ENCODE peak calls at places on chromosomes 12 and 14, in five cellular contexts. F is mucosa of descending colon, U is foreskin fibroblast, V is AG09309, J is right lobe of liver. E is an unnamed sample.

GRCh38 chr14:57712101-57712500 is 153.8 kb downstream of the SLC35F4 start:
- DNase-seq in U (no peak), F (no peak), V (no peak), J (no peak), E (no peak)

GRCh38 chr12:119780786-119781434 is 96.2 kb downstream of the CIT start:
- DNase-seq in J (peak; percentile 54), U (peak; percentile 34), V (no peak), F (no peak), E (no peak)

GRCh38 chr12:94336201-94336915 is 123.3 kb downstream of the CEP83 start:
- DNase-seq in U (peak; percentile 6), V (no peak), J (no peak), F (no peak), E (no peak)

GRCh38 chr12:84891106-84891838 is 21.3 kb downstream of the SLC6A15 start:
- DNase-seq in V (no peak), J (no peak), U (no peak), F (no peak), E (no peak)

GRCh38 chr14:78595797-78596196 is 425.6 kb downstream of the NRXN3 start:
- DNase-seq in J (no peak), F (no peak), V (no peak), U (no peak), E (no peak)

GRCh38 chr12:74415633-74416032 is 122.0 kb upstream of the ATXN7L3B start:
- DNase-seq in F (no peak), J (no peak), V (no peak), U (peak; percentile 0), E (no peak)

GRCh38 chr14:42930058-42930457 is 1323.4 kb downstream of the LRFN5 start:
- DNase-seq in F (no peak), V (no peak), U (no peak), J (no peak), E (no peak)

GRCh38 chr14:73833024-73833423 is 18.6 kb upstream of the PTGR2 start:
- DNase-seq in F (no peak), U (no peak), J (no peak), V (no peak), E (no peak)

GRCh38 chr12:92295523-92295922 is 149.9 kb upstream of the BTG1 start:
- DNase-seq in F (no peak), U (peak; percentile 41), V (peak; percentile 17), J (no peak), E (no peak)

GRCh38 chr12:65093571-65093970 is 27.5 kb downstream of the WIF1 start:
- DNase-seq in J (no peak), F (no peak), V (no peak), U (peak; percentile 34), E (no peak)

GRCh38 chr12:4579305-4580097 is 17.5 kb downstream of the DYRK4 start:
- DNase-seq in U (peak; percentile 14), V (no peak), F (no peak), J (no peak), E (no peak)

GRCh38 chr12:121214855-121215745 is 5.2 kb downstream of the P2RX4 start:
- DNase-seq in J (no peak), V (peak; percentile 79), F (no peak), U (peak; percentile 93), E (peak; percentile 42)

GRCh38 chr14:84826349-84826748 is 703.6 kb upstream of the FLRT2 start:
- DNase-seq in U (no peak), J (no peak), F (no peak), V (no peak), E (no peak)

GRCh38 chr14:92511472-92512247 is 1.9 kb upstream of the RIN3 start:
- DNase-seq in V (peak; percentile 91), U (peak; percentile 84), F (no peak), J (no peak), E (peak; percentile 85)

GRCh38 chr12:105331805-105332251 is 1.3 kb downstream of the C12orf75 start:
- DNase-seq in U (no peak), J (no peak), F (no peak), V (no peak), E (no peak)

GRCh38 chr12:39272934-39273770 is 169.8 kb downstream of the KIF21A start:
- DNase-seq in V (peak; percentile 4), F (no peak), J (no peak), U (peak; percentile 2), E (no peak)

GRCh38 chr12:124561231-124561630 is 6.2 kb downstream of the NCOR2 start:
- DNase-seq in J (no peak), V (no peak), U (no peak), F (no peak), E (no peak)

GRCh38 chr12:124558298-124558697 is 9.1 kb downstream of the NCOR2 start:
- DNase-seq in J (no peak), F (no peak), V (no peak), U (no peak), E (no peak)

GRCh38 chr12:124562018-124562795 is 5.2 kb downstream of the NCOR2 start:
- DNase-seq in V (no peak), U (no peak), J (no peak), F (no peak), E (no peak)

GRCh38 chr12:124559182-124560017 is 8.0 kb downstream of the NCOR2 start:
- DNase-seq in J (no peak), V (no peak), U (no peak), F (no peak), E (no peak)

DNA sequence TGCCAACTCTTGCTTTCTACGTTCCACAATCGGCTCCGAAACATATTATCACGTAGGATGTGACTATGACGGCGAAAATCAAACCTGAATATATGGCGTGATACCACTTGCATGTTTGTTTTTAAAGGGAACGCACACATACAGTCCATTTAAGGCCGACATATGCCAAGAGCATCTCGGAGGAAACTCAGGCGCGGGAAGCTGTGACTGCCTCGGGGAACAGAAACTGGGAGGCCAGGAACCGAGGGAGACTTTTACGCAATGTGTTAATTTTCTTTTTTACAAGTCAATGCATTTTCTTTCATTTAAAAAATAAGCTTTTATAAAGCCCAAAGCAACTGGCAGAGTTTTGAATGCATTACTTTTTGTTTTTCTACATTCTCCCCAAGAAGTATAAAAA is 6.9 kb downstream of the NCOR2 start:
- DNase-seq in U (no peak), J (no peak), F (no peak), V (no peak), E (no peak)
- H3K4me3 ChIP-seq in U (no peak overlapping the region), J (no peak overlapping the region), F (no peak overlapping the region), V (no peak overlapping the region), E (no peak overlapping the region)

DNA sequence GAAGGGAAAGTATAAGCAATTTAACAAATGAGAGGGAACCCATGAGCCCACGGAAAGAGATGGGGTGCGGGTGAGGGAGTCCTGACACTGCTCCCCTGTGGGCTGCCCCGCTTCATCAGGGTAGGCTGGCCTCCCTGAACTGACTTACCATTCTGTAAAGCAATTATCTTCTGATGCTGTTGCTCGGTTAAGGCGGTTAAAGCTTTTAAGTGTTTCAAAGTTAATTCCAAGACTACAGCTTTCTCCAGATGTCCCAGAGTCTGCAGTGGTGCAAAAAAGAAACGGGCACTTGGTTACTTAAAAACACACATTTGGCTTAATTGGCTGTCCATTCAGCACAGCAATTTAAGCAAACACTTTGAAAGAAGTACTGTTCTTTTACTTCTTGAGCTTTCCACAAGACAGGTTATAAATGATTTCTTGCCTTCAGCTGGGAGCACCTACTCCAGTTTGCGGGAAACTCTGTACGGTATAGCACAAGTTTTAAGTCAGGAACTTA is 1.3 kb downstream of the BHLHE41 start:
- DNase-seq in F (no peak), J (no peak), U (no peak), V (no peak), E (no peak)
- TF ChIP-seq CTCF in F (no peak), J (no peak), U (no peak), V (no peak), E (no peak)

DNA sequence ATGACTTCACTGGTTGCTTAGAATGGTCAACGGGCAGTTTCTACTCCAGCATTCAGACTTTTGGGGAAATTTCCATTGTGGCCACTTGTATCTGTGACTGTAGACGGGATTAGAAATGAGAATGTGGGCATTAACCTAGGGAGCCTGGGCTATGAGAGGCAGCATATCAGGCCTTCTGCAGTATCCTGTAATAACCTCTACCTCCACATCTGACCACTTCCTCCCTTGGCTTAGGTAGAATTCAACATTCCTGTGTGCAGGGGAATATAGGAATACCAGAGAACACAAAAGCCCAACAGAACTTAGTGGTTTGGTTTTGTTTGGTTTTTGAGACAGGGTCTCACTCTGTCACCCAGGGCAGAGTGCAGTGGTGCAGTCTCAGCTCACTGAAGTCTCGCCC is 76.4 kb upstream of the HOXC13 start:
- DNase-seq in V (no peak), U (no peak), J (no peak), F (no peak), E (no peak)
- H3K4me3 ChIP-seq in V (no peak overlapping the region), U (no peak overlapping the region), J (no peak overlapping the region), F (no peak overlapping the region), E (no peak overlapping the region)

DNA sequence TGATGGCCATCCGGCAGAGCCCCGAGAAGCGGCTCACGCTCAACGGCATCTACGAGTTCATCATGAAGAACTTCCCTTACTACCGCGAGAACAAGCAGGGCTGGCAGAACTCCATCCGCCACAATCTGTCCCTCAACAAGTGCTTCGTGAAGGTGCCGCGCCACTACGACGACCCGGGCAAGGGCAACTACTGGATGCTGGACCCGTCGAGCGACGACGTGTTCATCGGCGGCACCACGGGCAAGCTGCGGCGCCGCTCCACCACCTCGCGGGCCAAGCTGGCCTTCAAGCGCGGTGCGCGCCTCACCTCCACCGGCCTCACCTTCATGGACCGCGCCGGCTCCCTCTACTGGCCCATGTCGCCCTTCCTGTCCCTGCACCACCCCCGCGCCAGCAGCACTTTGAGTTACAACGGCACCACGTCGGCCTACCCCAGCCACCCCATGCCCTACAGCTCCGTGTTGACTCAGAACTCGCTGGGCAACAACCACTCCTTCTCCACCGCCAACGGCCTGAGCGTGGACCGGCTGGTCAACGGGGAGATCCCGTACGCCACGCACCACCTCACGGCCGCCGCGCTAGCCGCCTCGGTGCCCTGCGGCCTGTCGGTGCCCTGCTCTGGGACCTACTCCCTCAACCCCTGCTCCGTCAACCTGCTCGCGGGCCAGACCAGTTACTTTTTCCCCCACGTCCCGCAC is 1.4 kb downstream of the FOXG1 start:
- DNase-seq in J (no peak), V (no peak), U (no peak), F (no peak), E (no peak)
- TF ChIP-seq CTCF in J (no peak), V (no peak), U (no peak), F (no peak), E (no peak)

GRCh38 chr14:53452005-53452678 is 299.0 kb upstream of the DDHD1 start:
- DNase-seq in J (no peak), V (no peak), U (no peak), F (no peak), E (no peak)

GRCh38 chr14:53450871-53451270 is 297.7 kb upstream of the DDHD1 start:
- DNase-seq in J (no peak), U (peak; percentile 42), F (no peak), V (peak; percentile 29), E (no peak)
- H3K4me3 ChIP-seq in J (no peak overlapping the region), U (no peak overlapping the region), F (no peak overlapping the region), V (no peak overlapping the region), E (no peak overlapping the region)

E was measured in AG04449.